ENCODE peak calls at places on chromosome 2, in four cellular contexts. I is stomach, Y is NCI-H1092 treated with DMSO at 0.1 percent for 48 hours, R is kidney. V is an unnamed sample.

GRCh38 chr2:43370705-43371104 is 144.3 kb upstream of the ZFP36L2 start:
- DNase-seq in I (no peak), Y (peak), R (no peak), V (no peak)

GRCh38 chr2:45765847-45766254 is 114.4 kb downstream of the PRKCE start:
- DNase-seq in I (peak), Y (no peak), R (no peak), V (peak)

GRCh38 chr2:108304975-108305374 is 16.3 kb downstream of the SULT1C2 start:
- DNase-seq in I (no peak), Y (no peak), R (no peak), V (no peak)

GRCh38 chr2:103401621-103402020 is 639.8 kb downstream of the TMEM182 start:
- DNase-seq in I (no peak), Y (no peak), R (no peak), V (no peak)

GRCh38 chr2:150860301-150860700 is 372.8 kb upstream of the RND3 start:
- DNase-seq in I (no peak), Y (peak), R (no peak), V (no peak)

GRCh38 chr2:1224901-1225300 is 188.4 kb upstream of the TPO start:
- DNase-seq in I (no peak), Y (no peak), R (no peak), V (no peak)

GRCh38 chr2:37268111-37268510 is 36.7 kb downstream of the NDUFAF7 start:
- DNase-seq in I (no peak), Y (no peak), R (no peak), V (no peak)

GRCh38 chr2:75494137-75494769 is 66.5 kb downstream of the EVA1A start:
- DNase-seq in I (no peak), Y (no peak), R (no peak), V (no peak)

GRCh38 chr2:23467618-23468017 is 82.6 kb downstream of the KLHL29 start:
- DNase-seq in I (no peak), Y (no peak), R (no peak), V (no peak)

GRCh38 chr2:53740170-53740569 is 27.4 kb upstream of the CHAC2 start:
- DNase-seq in I (no peak), Y (peak), R (no peak), V (no peak)

GRCh38 chr2:130756041-130756720 is 841 bp downstream of the AMER3 start:
- DNase-seq in I (no peak), Y (peak), R (peak), V (no peak)

GRCh38 chr2:144995482-144995881 is 475.6 kb upstream of the ZEB2 start:
- DNase-seq in I (no peak), Y (no peak), R (no peak), V (no peak)

GRCh38 chr2:1360132-1360531 is 53.1 kb upstream of the TPO start:
- DNase-seq in I (no peak), Y (no peak), R (no peak), V (no peak)

GRCh38 chr2:122136071-122136470 is 380.6 kb downstream of the TSN start:
- DNase-seq in I (no peak), Y (peak), R (no peak), V (no peak)

GRCh38 chr2:128306081-128306930 is 12.4 kb downstream of the HS6ST1 start:
- DNase-seq in I (peak), Y (peak), R (peak), V (peak)

GRCh38 chr2:102809291-102810189 is 47.7 kb downstream of the TMEM182 start:
- DNase-seq in I (no peak), Y (no peak), R (no peak), V (peak)

GRCh38 chr2:69893684-69894481 is at the start of gene SNRNP27:
- DNase-seq in I (peak), Y (peak), R (peak), V (peak)

GRCh38 chr2:26910176-26910575 is 60.3 kb upstream of the MAPRE3 start:
- DNase-seq in I (no peak), Y (no peak), R (no peak), V (no peak)

V was measured in colonic mucosa.